ENCODE peak calls at places on chromosomes 6 and 20, in seven cellular contexts. J is suprapubic skin, R is HL-60, L is vagina, T is spleen, Y is HepG2, P is stomach. W is an unnamed sample.

GRCh38 chr6:149233056-149233715 is 84.3 kb upstream of the TAB2 start:
- DNase-seq in J (no peak), R (no peak), L (no peak), T (no peak), Y (peak; percentile 63), P (no peak), W (no peak)

GRCh38 chr6:5280926-5281325 is 19.6 kb downstream of the FARS2 start:
- DNase-seq in J (no peak), R (no peak), L (no peak), T (no peak), Y (no peak), P (no peak), W (no peak)

GRCh38 chr6:31919624-31920303 is 7.8 kb upstream of the C2 start:
- DNase-seq in J (no peak), R (no peak), L (no peak), T (peak; percentile 1), Y (no peak), P (no peak), W (no peak)

GRCh38 chr6:167927246-167927645 is 70.2 kb upstream of the KIF25 start:
- DNase-seq in J (no peak), R (no peak), L (no peak), T (no peak), Y (no peak), P (no peak), W (no peak)

GRCh38 chr6:54097753-54098152 is 13.5 kb upstream of the MLIP start:
- DNase-seq in J (no peak), R (peak; percentile 80), L (no peak), T (no peak), Y (peak; percentile 85), P (no peak), W (no peak)

GRCh38 chr20:48972816-48973215 is 51.3 kb downstream of the ARFGEF2 start:
- DNase-seq in J (no peak), R (no peak), L (no peak), T (no peak), Y (no peak), P (no peak), W (no peak)

GRCh38 chr6:44270526-44271405 is 516 bp downstream of the TMEM151B start:
- DNase-seq in J (no peak), R (no peak), L (no peak), T (peak; percentile 77), Y (no peak), P (no peak), W (no peak)

GRCh38 chr6:168200571-168201134 is 118.9 kb downstream of the DACT2 start:
- DNase-seq in J (no peak), R (no peak), L (no peak), T (no peak), Y (peak; percentile 84), P (no peak), W (no peak)

GRCh38 chr20:4014031-4014474 is 1.3 kb downstream of the RNF24 start:
- DNase-seq in J (no peak), R (peak; percentile 89), L (no peak), T (no peak), Y (peak; percentile 87), P (peak; percentile 68), W (peak; percentile 83)

GRCh38 chr20:48544402-48545333 is 283.1 kb downstream of the PREX1 start:
- DNase-seq in J (no peak), R (no peak), L (no peak), T (no peak), Y (no peak), P (no peak), W (no peak)

DNA sequence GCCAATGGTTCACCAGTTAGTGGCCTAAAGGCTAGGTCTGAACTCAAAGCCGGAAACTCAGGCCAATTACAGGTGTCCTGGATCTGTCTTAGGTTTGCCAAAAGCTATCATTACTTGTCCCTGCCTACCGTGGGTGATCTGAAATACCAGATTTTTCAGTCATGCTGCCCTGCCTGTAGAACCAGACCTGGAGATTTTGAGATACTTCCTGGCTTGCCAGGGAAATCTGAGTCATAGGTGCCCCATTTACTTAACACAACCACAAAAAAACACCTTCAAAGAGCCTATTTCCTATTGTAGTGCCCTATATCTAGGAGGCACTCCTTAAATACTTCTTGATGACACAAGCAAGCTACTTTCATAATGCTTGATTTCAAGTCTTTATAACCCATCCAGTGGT is 13.9 kb upstream of the RANBP9 start:
- DNase-seq in J (no peak), R (no peak), L (no peak), T (no peak), Y (no peak), P (peak; percentile 61), W (no peak)
- TF ChIP-seq POLR2AphosphoS5 in J (peak; percentile 51), R (no peak), L (no peak), T (no peak), Y (no peak), P (peak; percentile 56), W (no peak)

DNA sequence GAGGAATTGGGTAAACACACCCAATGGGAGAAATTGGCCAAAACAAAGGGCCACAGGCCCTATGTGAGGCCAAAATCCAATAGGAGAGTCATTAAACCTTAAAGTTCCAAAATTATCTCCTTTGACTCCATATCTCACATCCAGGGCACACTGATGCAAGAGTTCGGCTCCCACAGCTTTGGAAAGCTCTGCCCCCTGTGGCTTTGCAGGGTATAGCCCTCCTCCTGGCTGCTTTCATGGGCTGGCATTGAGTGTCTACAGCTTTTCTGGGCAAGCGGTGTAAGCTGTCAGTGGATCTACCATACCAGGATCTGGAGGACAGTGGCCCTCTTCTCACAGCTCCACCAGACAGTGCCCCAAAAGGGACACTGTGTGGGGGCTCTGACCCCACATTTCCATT is 160.5 kb downstream of the ADGRG6 start:
- DNase-seq in J (no peak), R (no peak), L (no peak), T (no peak), Y (peak; percentile 39), P (no peak), W (no peak)
- TF ChIP-seq CTCF in J (no peak), R (no peak), L (no peak), T (no peak), Y (peak; percentile 51), P (no peak), W (no peak)

DNA sequence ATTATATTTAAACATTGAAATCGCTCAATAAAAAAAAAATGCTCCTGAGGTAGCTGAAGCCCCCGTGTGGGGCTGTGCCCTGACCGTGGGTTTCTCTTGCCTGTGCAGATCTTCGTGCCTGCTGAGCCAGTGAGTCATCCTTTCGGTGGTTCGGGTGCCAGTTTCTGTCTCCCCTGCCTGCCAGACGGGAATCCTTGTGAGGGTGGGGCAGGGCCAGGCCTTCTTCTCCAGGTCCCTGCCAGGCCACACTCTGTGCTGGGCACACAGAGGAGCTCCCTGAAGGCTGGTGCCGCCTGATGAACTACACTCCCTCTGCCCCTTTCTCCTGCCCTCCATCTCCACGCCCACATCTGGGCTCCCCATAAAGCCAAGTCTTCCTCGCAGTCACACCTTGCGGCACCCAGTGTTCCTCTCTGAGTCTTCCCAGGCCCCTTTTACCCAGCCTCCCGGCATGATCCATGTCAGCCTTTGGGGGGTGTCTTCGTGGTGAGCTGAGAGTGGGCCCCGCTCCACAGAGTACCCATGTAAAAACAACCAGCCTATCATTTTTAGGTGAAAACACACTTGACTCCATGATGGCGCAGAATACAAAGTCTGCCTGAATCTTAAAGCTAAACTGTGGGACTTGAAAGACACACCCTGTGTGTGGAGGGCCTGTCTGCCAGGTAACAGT is 19.3 kb downstream of the FGD2 start:
- DNase-seq in J (no peak), R (no peak), L (no peak), T (peak; percentile 54), Y (no peak), P (peak; percentile 47), W (peak; percentile 85)
- TF ChIP-seq POLR2AphosphoS5 in J (no peak), R (no peak), L (no peak), T (peak; percentile 1), Y (no peak), P (no peak), W (no peak)

GRCh38 chr20:51815383-51816076 is 13.2 kb upstream of the SALL4 start:
- DNase-seq in J (no peak), R (no peak), L (no peak), T (no peak), Y (peak; percentile 53), P (no peak), W (no peak)

GRCh38 chr20:51812861-51813260 is 10.5 kb upstream of the SALL4 start:
- DNase-seq in J (no peak), R (no peak), L (no peak), T (no peak), Y (no peak), P (no peak), W (peak; percentile 27)

GRCh38 chr20:51818479-51819008 is 16.2 kb upstream of the SALL4 start:
- DNase-seq in J (no peak), R (no peak), L (no peak), T (no peak), Y (no peak), P (no peak), W (no peak)
- TF ChIP-seq CTCF in J (no peak), R (no peak), L (no peak), T (no peak), Y (no peak), P (no peak), W (no peak)

DNA sequence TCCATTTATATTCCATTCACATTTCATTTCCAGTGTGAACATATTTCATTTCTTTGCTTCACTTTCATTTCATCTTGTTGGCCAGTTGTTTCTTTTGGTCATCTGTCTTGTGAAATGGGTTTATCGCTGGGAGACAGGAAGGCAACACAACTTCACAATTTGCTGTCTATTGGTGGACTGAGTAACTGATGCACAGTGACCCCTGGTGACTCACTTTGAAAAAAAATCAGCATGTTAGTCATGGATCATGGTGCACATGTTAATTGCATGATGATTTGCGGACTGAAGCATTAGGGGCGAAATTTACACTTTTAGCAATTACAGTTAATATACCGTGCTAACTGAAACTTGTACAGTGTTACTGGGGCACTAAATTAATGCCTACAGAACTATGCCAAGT is 37.1 kb downstream of the SLC24A3 start:
- DNase-seq in J (no peak), R (no peak), L (no peak), T (no peak), Y (no peak), P (no peak), W (no peak)
- TF ChIP-seq POLR2AphosphoS5 in J (no peak), R (no peak), L (no peak), T (no peak), Y (no peak), P (no peak), W (no peak)

GRCh38 chr6:125102901-125103300 is 50.7 kb upstream of the TPD52L1 start:
- DNase-seq in J (no peak), R (no peak), L (no peak), T (no peak), Y (peak; percentile 29), P (no peak), W (no peak)

GRCh38 chr6:125107048-125107447 is 46.5 kb upstream of the TPD52L1 start:
- DNase-seq in J (no peak), R (no peak), L (no peak), T (no peak), Y (no peak), P (no peak), W (no peak)

GRCh38 chr6:125101656-125102055 is 51.9 kb upstream of the TPD52L1 start:
- DNase-seq in J (no peak), R (no peak), L (no peak), T (no peak), Y (no peak), P (no peak), W (no peak)

GRCh38 chr6:125102411-125102810 is 51.2 kb upstream of the TPD52L1 start:
- DNase-seq in J (no peak), R (no peak), L (no peak), T (no peak), Y (no peak), P (no peak), W (no peak)

DNA sequence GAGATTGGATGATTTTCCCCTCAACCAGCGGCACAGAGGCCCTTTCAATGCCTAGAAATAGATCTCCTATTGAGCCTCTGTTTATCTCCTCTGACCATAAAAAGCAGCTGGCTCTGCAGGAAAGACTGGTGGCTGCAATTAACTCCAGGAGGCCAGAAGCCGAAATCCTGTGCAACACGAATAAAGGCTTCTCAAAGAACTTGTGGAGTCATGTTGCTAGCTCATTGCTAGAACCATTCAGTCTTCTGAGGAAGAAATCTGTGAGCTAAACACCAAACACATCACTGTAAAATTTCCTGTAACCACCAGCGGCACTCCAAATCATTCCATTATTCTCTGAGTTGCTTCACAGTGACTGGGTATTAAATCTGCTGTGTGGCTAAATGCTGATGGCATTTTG is 49.1 kb upstream of the TPD52L1 start:
- DNase-seq in J (no peak), R (no peak), L (no peak), T (no peak), Y (no peak), P (no peak), W (no peak)
- TF ChIP-seq CTCF in J (no peak), R (no peak), L (no peak), T (no peak), Y (no peak), P (no peak), W (no peak)